ENCODE peak calls at places on chromosomes 3 and 15, in nine cellular contexts. I is ovary, V is H54, U is heart left ventricle, Y is GM12891, X is breast epithelium, T is sigmoid colon, F is lower leg skin, O is H1. J is an unnamed sample.
A peak's percentile ranks its signal among the peaks of the same experiment; 100 is the strongest.

GRCh38 chr15:76555247-76555646 is 218.7 kb downstream of the ISL2 start:
- DNase-seq in I (no peak), V (no peak), U (no peak), Y (no peak), X (no peak), T (no peak), F (no peak), O (no peak), J (no peak)

GRCh38 chr3:30977592-30977991 is 83.1 kb upstream of the GADL1 start:
- DNase-seq in I (no peak), V (no peak), U (no peak), Y (no peak), X (no peak), T (no peak), F (no peak), O (no peak), J (no peak)

GRCh38 chr3:146532406-146532805 is 12.0 kb downstream of the PLSCR1 start:
- DNase-seq in I (no peak), V (no peak), U (no peak), Y (no peak), X (no peak), T (no peak), F (no peak), O (no peak), J (no peak)

GRCh38 chr15:74036271-74037170 is 42.0 kb downstream of the PML start:
- DNase-seq in I (peak; percentile 73), V (peak; percentile 49), U (no peak), Y (no peak), X (no peak), T (peak; percentile 87), F (peak; percentile 65), O (peak; percentile 84), J (peak; percentile 64)

GRCh38 chr15:97189152-97189551 is 771.4 kb upstream of the ARRDC4 start:
- DNase-seq in I (no peak), V (no peak), U (no peak), Y (no peak), X (no peak), T (no peak), F (no peak), O (no peak), J (no peak)

GRCh38 chr3:72334681-72335457 is 513.4 kb downstream of the SHQ1 start:
- DNase-seq in I (no peak), V (no peak), U (no peak), Y (no peak), X (no peak), T (no peak), F (peak; percentile 76), O (no peak), J (no peak)

GRCh38 chr3:134054881-134055280 is 25.2 kb upstream of the SLCO2A1 start:
- DNase-seq in I (no peak), V (no peak), U (no peak), Y (no peak), X (no peak), T (no peak), F (peak; percentile 39), O (no peak), J (no peak)

GRCh38 chr3:124969963-124970722 is 35.6 kb upstream of the MUC13 start:
- DNase-seq in I (no peak), V (no peak), U (no peak), Y (no peak), X (no peak), T (no peak), F (no peak), O (no peak), J (no peak)

GRCh38 chr3:183033746-183034145 is 53.4 kb upstream of the DCUN1D1 start:
- DNase-seq in I (no peak), V (peak; percentile 19), U (no peak), Y (no peak), X (no peak), T (no peak), F (no peak), O (no peak), J (no peak)

GRCh38 chr3:103847081-103848062 is 1412.6 kb downstream of the ZPLD1 start:
- DNase-seq in I (no peak), V (no peak), U (no peak), Y (no peak), X (no peak), T (no peak), F (no peak), O (no peak), J (no peak)

GRCh38 chr3:23079976-23080375 is 123.2 kb upstream of the UBE2E2 start:
- DNase-seq in I (no peak), V (no peak), U (no peak), Y (no peak), X (no peak), T (no peak), F (no peak), O (no peak), J (peak; percentile 52)

GRCh38 chr15:33160054-33160453 is 34.5 kb downstream of the FMN1 start:
- DNase-seq in I (no peak), V (no peak), U (no peak), Y (no peak), X (no peak), T (no peak), F (no peak), O (no peak), J (no peak)

GRCh38 chr15:94858449-94858848 is 627.1 kb downstream of the MCTP2 start:
- DNase-seq in I (no peak), V (no peak), U (no peak), Y (no peak), X (no peak), T (no peak), F (no peak), O (no peak), J (no peak)

GRCh38 chr3:152400912-152401311 is 132.2 kb downstream of the MBNL1 start:
- DNase-seq in I (no peak), V (no peak), U (no peak), Y (no peak), X (no peak), T (no peak), F (no peak), O (no peak), J (no peak)

DNA sequence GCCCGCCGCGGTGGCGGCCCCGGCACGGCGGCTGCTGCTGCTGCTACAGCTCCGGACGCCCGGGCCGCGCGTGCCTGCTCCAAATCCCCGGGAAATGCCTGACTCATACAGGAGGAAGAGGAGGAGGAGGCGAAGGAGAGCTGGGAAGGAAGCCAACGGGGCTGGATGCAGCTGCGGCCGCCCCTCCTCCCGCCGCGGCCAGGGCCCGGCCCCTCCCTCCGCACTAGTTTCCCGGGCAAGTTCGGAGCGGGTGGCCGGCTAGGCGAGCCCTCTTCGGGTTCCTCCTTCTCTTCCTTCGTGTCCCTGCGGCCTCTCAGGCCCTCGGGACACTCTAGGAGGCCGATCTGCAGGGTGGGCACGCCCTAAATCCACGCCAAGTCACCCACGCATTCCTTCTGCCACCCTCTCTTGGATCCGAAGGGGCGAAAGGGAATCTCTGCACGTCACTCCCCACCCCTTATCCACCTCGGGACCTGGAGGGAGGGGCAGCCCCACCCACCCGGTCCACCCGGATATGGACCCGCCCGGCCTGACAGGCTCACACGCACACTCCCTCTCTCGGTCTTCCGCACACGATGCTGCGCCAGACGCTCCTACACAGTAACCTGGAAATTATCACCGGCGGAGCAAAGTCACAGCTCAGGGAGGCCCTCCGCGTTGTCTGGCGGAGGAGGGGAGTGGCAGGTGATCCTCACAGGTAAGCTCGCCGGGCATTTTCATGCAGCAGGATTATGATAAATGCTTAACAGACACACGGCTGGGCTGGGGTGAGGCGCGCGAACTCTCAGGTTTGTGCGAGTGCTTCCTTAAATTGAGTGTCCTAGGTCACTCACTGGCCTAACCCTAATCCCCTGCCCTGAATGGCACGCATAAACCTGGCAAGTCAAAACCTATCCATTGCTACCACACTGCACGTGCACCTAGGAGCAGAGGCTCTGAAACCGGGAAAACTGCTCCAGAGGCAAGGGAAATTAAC is at the start of the genes OSBPL10 and ZNF860:
- DNase-seq in I (peak; percentile 92), V (peak; percentile 69), U (peak; percentile 93), Y (no peak), X (peak; percentile 77), T (peak; percentile 96), F (peak; percentile 96), O (peak; percentile 87), J (peak; percentile 90)
- TF ChIP-seq POLR2A in I (no peak), V (peak; percentile 55), U (peak; percentile 71), Y (no peak), X (no peak), T (no peak), F (no peak), O (no peak), J (peak; percentile 69)

DNA sequence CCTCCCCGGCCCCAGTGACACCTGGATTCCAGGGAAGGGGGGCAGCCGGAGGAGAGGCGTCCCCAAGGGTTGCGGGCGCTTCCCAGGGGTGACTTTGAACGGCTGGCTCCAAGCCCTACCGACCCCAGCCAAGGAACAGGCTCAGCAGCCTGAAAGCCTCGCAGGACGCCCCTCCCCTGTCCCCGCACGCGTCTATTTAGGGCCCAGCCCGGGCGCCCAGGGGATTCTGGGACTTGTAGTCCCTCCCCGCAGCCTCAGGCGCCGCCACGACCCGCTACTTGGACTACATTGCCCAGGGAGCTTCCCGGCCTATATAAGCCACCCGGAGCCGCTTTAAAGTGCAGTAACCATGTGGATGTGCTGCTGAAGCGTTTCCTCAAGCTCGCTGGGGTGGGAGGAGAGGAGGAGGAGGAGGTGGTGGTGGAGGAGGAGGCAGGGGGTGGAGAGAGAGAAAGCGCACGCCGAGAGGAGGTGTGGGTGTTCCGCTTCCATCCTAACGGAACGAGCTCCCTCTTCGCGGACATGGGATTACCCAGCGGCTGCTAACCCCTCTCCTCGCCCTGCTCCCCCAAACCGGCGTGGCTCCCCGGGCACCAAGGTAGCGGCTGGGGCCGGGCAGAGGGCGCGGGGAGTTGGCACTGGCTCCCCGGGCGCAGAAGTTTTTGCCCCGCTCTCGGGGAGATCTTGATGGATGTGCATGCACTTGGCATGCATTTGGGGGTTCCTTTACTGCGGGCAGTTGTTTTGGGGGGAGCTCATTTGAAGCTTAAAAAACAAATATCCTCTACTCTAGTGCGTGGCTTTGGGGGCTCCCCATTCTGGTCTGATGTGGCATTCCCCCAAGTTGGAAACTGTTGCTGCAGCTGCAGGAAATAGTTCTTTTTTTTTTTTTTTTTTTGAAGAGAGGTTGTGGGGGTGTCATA is at the start of gene ITPR1:
- DNase-seq in I (peak; percentile 98), V (peak; percentile 82), U (peak; percentile 99), Y (peak; percentile 84), X (peak; percentile 98), T (peak; percentile 100), F (peak; percentile 100), O (peak; percentile 98), J (peak; percentile 97)
- TF ChIP-seq POLR2A in I (peak; percentile 100), V (peak; percentile 94), U (peak; percentile 99), Y (peak; percentile 99), X (peak; percentile 97), T (peak; percentile 99), F (no peak), O (peak; percentile 100), J (peak; percentile 99)

DNA sequence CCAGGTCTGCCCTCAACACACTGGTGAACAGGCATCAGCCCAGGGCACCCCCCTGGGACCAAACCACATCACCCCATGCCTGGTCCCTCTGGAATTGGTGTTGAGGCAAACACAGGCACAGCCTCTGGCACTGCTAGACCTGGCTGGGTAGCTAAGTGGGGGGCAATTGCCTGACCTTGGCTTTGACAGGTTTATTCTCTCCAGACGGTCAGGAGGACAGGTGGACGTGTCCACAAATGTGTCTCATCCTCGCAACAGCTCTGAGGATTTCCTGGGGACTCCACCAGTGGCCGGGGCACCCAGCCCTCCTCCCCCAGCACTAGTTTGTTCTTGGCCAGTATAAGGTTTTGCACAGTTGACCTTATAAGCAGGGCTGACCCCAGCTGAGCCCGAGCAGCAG is 31.3 kb downstream of the TKT start:
- DNase-seq in I (no peak), V (no peak), U (peak; percentile 13), Y (no peak), X (no peak), T (no peak), F (no peak), O (no peak), J (no peak)
- TF ChIP-seq POLR2A in I (no peak), V (no peak), U (no peak), Y (no peak), X (no peak), T (no peak), F (no peak), O (no peak), J (no peak)

GRCh38 chr15:69298697-69299441 is at the start of gene PAQR5:
- DNase-seq in I (peak; percentile 45), V (peak; percentile 57), U (peak; percentile 35), Y (no peak), X (no peak), T (no peak), F (no peak), O (peak; percentile 63), J (peak; percentile 75)
- TF ChIP-seq POLR2A in I (no peak), V (no peak), U (no peak), Y (no peak), X (no peak), T (no peak), F (no peak), O (no peak), J (peak; percentile 43)

J was measured in transverse colon.